ENCODE peak calls at places on chromosomes 4 and X, in six cellular contexts. V is aorta, W is hepatocyte, K is left lung, T is MM.1S, P is Caco-2. B is an unnamed sample. For H3K4me1, the result is how much of the 10 kb centered on the place peaks cover.

GRCh38 chr4:78936989-78937388 is 2.2 kb downstream of the PAQR3 start:
- DNase-seq in V (no peak), W (no peak), K (no peak), T (no peak), P (no peak), B (no peak)

GRCh38 chr4:129014566-129015509 is 78.5 kb downstream of the SCLT1 start:
- DNase-seq in V (peak), W (no peak), K (no peak), T (no peak), P (no peak), B (no peak)

GRCh38 chr4:8315343-8316250 is 46.0 kb downstream of the HTRA3 start:
- DNase-seq in V (peak), W (peak), K (peak), T (peak), P (peak), B (peak)

GRCh38 chr4:94277539-94277938 is 65.1 kb downstream of the HPGDS start:
- DNase-seq in V (no peak), W (no peak), K (no peak), T (no peak), P (no peak), B (no peak)

GRCh38 chr4:10175626-10176025 is 59.0 kb upstream of the WDR1 start:
- DNase-seq in V (no peak), W (no peak), K (no peak), T (no peak), P (no peak), B (no peak)

GRCh38 chr4:87865288-87865687 is 32.5 kb downstream of the MEPE start:
- DNase-seq in V (no peak), W (no peak), K (no peak), T (no peak), P (no peak), B (no peak)

GRCh38 chr4:58543465-58543864 is 1433.3 kb upstream of the IGFBP7 start:
- DNase-seq in V (no peak), W (no peak), K (no peak), T (no peak), P (no peak), B (no peak)

GRCh38 chrX:116317409-116317808 is 119.0 kb upstream of the SLC6A14 start:
- DNase-seq in V (no peak), W (peak), K (peak), T (no peak), P (no peak), B (no peak)

GRCh38 chr4:25065451-25065850 is 34.7 kb upstream of the LGI2 start:
- DNase-seq in V (no peak), W (no peak), K (no peak), T (no peak), P (no peak), B (no peak)

GRCh38 chrX:153669901-153670731 is 3.5 kb downstream of the PNCK start:
- DNase-seq in V (peak), W (peak), K (peak), T (no peak), P (no peak), B (no peak)
- H3K4me1 ChIP-seq in V (under half), W (under half), K (under half), T (under half), P (under half), B (under half)

DNA sequence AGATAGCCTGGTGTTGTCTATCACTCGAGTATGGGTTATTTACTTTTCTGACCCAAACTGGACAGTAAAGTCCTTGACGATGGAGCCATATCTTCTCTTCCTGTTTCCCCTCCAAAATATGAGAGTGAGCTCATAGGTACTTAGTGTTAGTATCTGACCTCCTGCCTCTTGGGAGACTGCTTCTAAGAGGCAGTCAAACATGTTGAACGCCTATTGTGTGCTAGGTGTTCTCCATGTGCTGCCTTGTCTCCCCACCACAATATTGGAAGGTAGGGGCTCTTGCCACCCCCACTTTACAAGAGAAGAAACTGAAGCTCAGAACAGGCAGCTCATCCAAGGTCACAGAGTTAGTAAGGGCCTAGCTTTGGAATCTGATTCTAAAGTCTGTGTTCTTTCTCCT is 8.3 kb downstream of the EFNB1 start:
- DNase-seq in V (no peak), W (no peak), K (no peak), T (no peak), P (no peak), B (no peak)
- H3K4me1 ChIP-seq in V (under half), W (under half), K (under half), T (under half), P (under half), B (under half)

DNA sequence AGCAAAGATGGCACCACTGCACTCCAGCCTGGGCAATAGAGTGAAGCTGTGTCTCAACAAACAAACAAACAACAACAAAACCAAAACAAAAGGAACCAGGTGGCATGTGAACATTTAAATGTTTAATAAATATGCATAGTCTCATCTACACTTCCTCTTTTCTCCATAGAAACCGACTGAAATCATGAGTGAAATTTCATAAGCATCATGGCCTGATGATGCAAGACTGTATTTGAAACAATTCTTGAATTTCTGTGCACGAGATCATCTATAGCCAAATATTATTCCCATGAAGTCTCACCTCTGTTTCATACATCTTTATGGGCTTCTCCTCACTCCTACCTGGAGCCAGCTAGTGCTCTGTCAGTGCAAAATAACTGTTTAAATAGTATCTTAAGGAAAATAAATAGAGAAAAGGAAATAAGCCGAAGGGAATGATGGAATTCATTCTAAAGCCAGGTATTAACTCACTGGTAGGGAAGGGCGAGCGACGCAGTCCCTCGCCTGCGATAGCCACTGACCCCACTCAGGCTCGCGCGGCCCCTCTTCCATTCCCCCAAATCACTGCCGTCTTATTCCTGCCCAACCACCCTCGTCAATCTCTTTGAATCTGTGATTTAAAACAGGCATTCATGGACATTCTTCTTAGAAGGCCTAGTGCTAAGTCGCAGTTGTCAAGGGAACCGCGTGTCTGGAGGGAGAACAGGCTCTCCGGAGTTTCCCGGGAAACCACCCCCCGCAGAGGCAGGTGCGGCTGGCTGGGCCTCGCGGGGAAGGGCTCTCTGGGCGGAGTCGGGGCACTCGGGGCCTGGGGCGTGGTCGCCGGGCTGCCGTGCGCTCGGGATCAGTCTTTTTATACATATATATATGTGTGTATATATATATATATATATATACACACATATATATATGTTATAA is 52.4 kb upstream of the TRIM2 start:
- DNase-seq in V (peak), W (peak), K (peak), T (no peak), P (peak), B (no peak)
- H3K4me1 ChIP-seq in V (under half), W (under half), K (under half), T (under half), P (under half), B (under half)

GRCh38 chrX:41095962-41096955 is 11.0 kb downstream of the USP9X start:
- DNase-seq in V (no peak), W (no peak), K (no peak), T (no peak), P (no peak), B (no peak)
- H3K4me1 ChIP-seq in V (under half), W (under half), K (under half), T (under half), P (under half), B (under half)